ENCODE peak calls at places on chromosomes 3 and 15, in seven cellular contexts. X is GDM1; N is left lung; D is RCC 7860; S is AG08396; O is lung microvascular endothelial cell; J is activated effector memory CD4-positive, alpha-beta T cell treated with Interleukin-2 at 50 U/mL for 16 hours. T is an unnamed sample.

GRCh38 chr15:68796576-68796975 is 24.1 kb downstream of the ANP32A start:
- DNase-seq in X (no peak), J (no peak), N (no peak), D (no peak), S (no peak), O (no peak), T (no peak)

GRCh38 chr3:155185623-155186022 is 105.5 kb downstream of the MME start:
- DNase-seq in S (peak), J (no peak), X (no peak), D (no peak), N (no peak), O (no peak), T (no peak)

GRCh38 chr3:64437126-64437525 is 211.9 kb upstream of the PRICKLE2 start:
- DNase-seq in D (peak), N (no peak), O (no peak), S (no peak), X (no peak), J (no peak), T (no peak)

GRCh38 chr15:66563566-66564110 is 2.2 kb downstream of the LCTL start:
- DNase-seq in O (no peak), S (no peak), J (no peak), X (no peak), D (no peak), N (no peak), T (no peak)

GRCh38 chr3:150755902-150756301 is 7.1 kb downstream of the SIAH2 start:
- DNase-seq in O (no peak), D (no peak), S (no peak), N (no peak), J (no peak), X (no peak), T (no peak)

GRCh38 chr3:150720444-150720843 is 16.7 kb upstream of the ERICH6 start:
- DNase-seq in O (no peak), N (no peak), J (no peak), D (no peak), S (no peak), X (no peak), T (no peak)

GRCh38 chr15:101459579-101460300 is 29.8 kb downstream of the PCSK6 start:
- DNase-seq in D (no peak), X (no peak), J (no peak), O (no peak), N (peak), S (no peak), T (no peak)

GRCh38 chr3:135083179-135083578 is 288.1 kb downstream of the EPHB1 start:
- DNase-seq in D (no peak), O (no peak), S (no peak), N (no peak), X (no peak), J (no peak), T (no peak)

GRCh38 chr3:184568918-184569829 is 7.6 kb downstream of the EPHB3 start:
- DNase-seq in S (peak), D (no peak), X (no peak), J (no peak), O (peak), N (peak), T (no peak)

GRCh38 chr3:4995500-4996053 is 16.3 kb downstream of the BHLHE40 start:
- DNase-seq in X (no peak), O (no peak), J (no peak), S (no peak), N (no peak), D (peak), T (no peak)

GRCh38 chr15:34217587-34218225 is 7.1 kb upstream of the EMC4 start:
- DNase-seq in D (peak), J (no peak), N (no peak), O (no peak), S (no peak), X (no peak), T (no peak)

GRCh38 chr3:150421799-150422548 is 13.9 kb downstream of the TSC22D2 start:
- DNase-seq in N (no peak), O (no peak), X (no peak), J (no peak), D (no peak), S (no peak), T (no peak)

GRCh38 chr3:17384567-17385296 is 357.7 kb downstream of the TBC1D5 start:
- DNase-seq in O (no peak), S (no peak), N (no peak), D (peak), X (no peak), J (no peak), T (no peak)